ENCODE peak calls at places on chromosomes 11 and 22, in four cellular contexts. One of them, this sample, is unnamed.

GRCh38 chr11:6505577-6506240 is 8.6 kb downstream of the DNHD1 start:
- DNase-seq in neural progenitor cell: peak
- DNase-seq in hepatocyte: peak
- DNase-seq in PC-3: peak
- DNase-seq in this sample: peak

GRCh38 chr11:123381817-123382554 is 48.1 kb upstream of the GRAMD1B start:
- DNase-seq in neural progenitor cell: no peak
- DNase-seq in hepatocyte: no peak
- DNase-seq in PC-3: no peak
- DNase-seq in this sample: no peak

GRCh38 chr11:6531267-6531752 is 34.2 kb downstream of the DNHD1 start:
- DNase-seq in neural progenitor cell: peak
- DNase-seq in hepatocyte: peak
- DNase-seq in PC-3: peak
- DNase-seq in this sample: peak

GRCh38 chr22:49021097-49021925 is 806.4 kb downstream of the BRD1 start:
- DNase-seq in neural progenitor cell: no peak
- DNase-seq in hepatocyte: no peak
- DNase-seq in PC-3: no peak
- DNase-seq in this sample: no peak

GRCh38 chr22:45529966-45530575 is 27.4 kb downstream of the FBLN1 start:
- DNase-seq in neural progenitor cell: no peak
- DNase-seq in hepatocyte: peak
- DNase-seq in PC-3: no peak
- DNase-seq in this sample: no peak

GRCh38 chr11:64874308-64874707 is 4.1 kb downstream of the EHD1 start:
- DNase-seq in neural progenitor cell: no peak
- DNase-seq in hepatocyte: no peak
- DNase-seq in PC-3: no peak
- DNase-seq in this sample: peak

GRCh38 chr11:10604340-10604748 is 35.9 kb upstream of the LYVE1 start:
- DNase-seq in neural progenitor cell: no peak
- DNase-seq in hepatocyte: peak
- DNase-seq in PC-3: no peak
- DNase-seq in this sample: no peak

GRCh38 chr11:83257638-83258229 is 28.4 kb downstream of the CCDC90B start:
- DNase-seq in neural progenitor cell: no peak
- DNase-seq in hepatocyte: peak
- DNase-seq in PC-3: peak
- DNase-seq in this sample: no peak

GRCh38 chr11:33934450-33934849 is 42.6 kb upstream of the LMO2 start:
- DNase-seq in neural progenitor cell: no peak
- DNase-seq in hepatocyte: no peak
- DNase-seq in PC-3: no peak
- DNase-seq in this sample: no peak

GRCh38 chr22:35033635-35034296 is 32.2 kb upstream of the ISX start:
- DNase-seq in neural progenitor cell: no peak
- DNase-seq in hepatocyte: no peak
- DNase-seq in PC-3: no peak
- DNase-seq in this sample: no peak

GRCh38 chr11:2210366-2211112 is 38.9 kb upstream of the TH start:
- DNase-seq in neural progenitor cell: no peak
- DNase-seq in hepatocyte: no peak
- DNase-seq in PC-3: no peak
- DNase-seq in this sample: no peak

GRCh38 chr22:50537765-50538164 is 7.9 kb upstream of the KLHDC7B start:
- DNase-seq in neural progenitor cell: no peak
- DNase-seq in hepatocyte: no peak
- DNase-seq in PC-3: no peak
- DNase-seq in this sample: no peak

DNA sequence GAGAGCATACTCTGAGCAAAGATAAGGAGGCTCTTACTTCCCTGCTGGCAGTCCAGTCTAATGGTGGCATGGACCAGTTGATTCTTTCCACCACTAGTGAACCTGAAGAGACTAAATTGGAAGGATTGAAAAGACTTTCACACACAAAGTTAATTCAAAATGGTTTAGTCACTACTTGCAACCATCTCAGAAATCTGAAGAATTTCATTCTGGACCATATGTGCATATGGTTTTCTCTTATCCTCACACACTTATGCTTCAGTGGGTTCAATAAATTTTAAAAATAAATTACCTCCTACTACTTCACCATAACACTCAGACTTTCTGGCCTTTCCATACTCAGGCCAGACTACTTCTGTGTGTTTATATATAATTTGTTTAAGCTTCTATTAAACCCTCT is 44.7 kb downstream of the CADM1 start:
- DNase-seq in neural progenitor cell: no peak
- DNase-seq in hepatocyte: no peak
- DNase-seq in PC-3: no peak
- DNase-seq in this sample: no peak
- TF ChIP-seq EZH2phosphoT487 in neural progenitor cell: no peak
- TF ChIP-seq EZH2phosphoT487 in hepatocyte: no peak
- TF ChIP-seq EZH2phosphoT487 in PC-3: no peak
- TF ChIP-seq EZH2phosphoT487 in this sample: no peak

GRCh38 chr11:122145715-122146274 is 29.8 kb upstream of the BLID start:
- DNase-seq in neural progenitor cell: no peak
- DNase-seq in hepatocyte: no peak
- DNase-seq in PC-3: no peak
- DNase-seq in this sample: no peak
- TF ChIP-seq EZH2phosphoT487 in neural progenitor cell: no peak
- TF ChIP-seq EZH2phosphoT487 in hepatocyte: no peak
- TF ChIP-seq EZH2phosphoT487 in PC-3: no peak
- TF ChIP-seq EZH2phosphoT487 in this sample: no peak

GRCh38 chr11:114147389-114148382 is 88.2 kb downstream of the ZBTB16 start:
- DNase-seq in neural progenitor cell: peak
- DNase-seq in hepatocyte: no peak
- DNase-seq in PC-3: no peak
- DNase-seq in this sample: no peak
- TF ChIP-seq EZH2phosphoT487 in neural progenitor cell: no peak
- TF ChIP-seq EZH2phosphoT487 in hepatocyte: no peak
- TF ChIP-seq EZH2phosphoT487 in PC-3: no peak
- TF ChIP-seq EZH2phosphoT487 in this sample: no peak

GRCh38 chr22:29311468-29312217 is 3.9 kb downstream of the RASL10A start:
- DNase-seq in neural progenitor cell: no peak
- DNase-seq in hepatocyte: no peak
- DNase-seq in PC-3: no peak
- DNase-seq in this sample: no peak
- TF ChIP-seq EZH2phosphoT487 in neural progenitor cell: no peak
- TF ChIP-seq EZH2phosphoT487 in hepatocyte: no peak
- TF ChIP-seq EZH2phosphoT487 in PC-3: no peak
- TF ChIP-seq EZH2phosphoT487 in this sample: no peak

GRCh38 chr11:84291996-84292395 is 1005.8 kb upstream of the CCDC90B start:
- DNase-seq in neural progenitor cell: no peak
- DNase-seq in hepatocyte: no peak
- DNase-seq in PC-3: no peak
- DNase-seq in this sample: no peak

GRCh38 chr11:84290647-84291046 is 1004.5 kb upstream of the CCDC90B start:
- DNase-seq in neural progenitor cell: no peak
- DNase-seq in hepatocyte: no peak
- DNase-seq in PC-3: no peak
- DNase-seq in this sample: no peak

GRCh38 chr11:84292955-84293354 is 1006.8 kb upstream of the CCDC90B start:
- DNase-seq in neural progenitor cell: no peak
- DNase-seq in hepatocyte: no peak
- DNase-seq in PC-3: no peak
- DNase-seq in this sample: no peak

GRCh38 chr11:84289381-84289906 is 1003.3 kb upstream of the CCDC90B start:
- DNase-seq in neural progenitor cell: no peak
- DNase-seq in hepatocyte: peak
- DNase-seq in PC-3: peak
- DNase-seq in this sample: no peak
- TF ChIP-seq EZH2phosphoT487 in neural progenitor cell: no peak
- TF ChIP-seq EZH2phosphoT487 in hepatocyte: no peak
- TF ChIP-seq EZH2phosphoT487 in PC-3: no peak
- TF ChIP-seq EZH2phosphoT487 in this sample: no peak

GRCh38 chr22:41334215-41334614 is 32.9 kb downstream of the ZC3H7B start:
- DNase-seq in neural progenitor cell: no peak
- DNase-seq in hepatocyte: no peak
- DNase-seq in PC-3: no peak
- DNase-seq in this sample: no peak
- TF ChIP-seq EZH2phosphoT487 in neural progenitor cell: no peak
- TF ChIP-seq EZH2phosphoT487 in hepatocyte: no peak
- TF ChIP-seq EZH2phosphoT487 in PC-3: no peak
- TF ChIP-seq EZH2phosphoT487 in this sample: no peak

GRCh38 chr11:119629085-119629484 is 99.9 kb downstream of the NECTIN1 start:
- DNase-seq in neural progenitor cell: no peak
- DNase-seq in hepatocyte: no peak
- DNase-seq in PC-3: no peak
- DNase-seq in this sample: no peak
- TF ChIP-seq EZH2phosphoT487 in neural progenitor cell: no peak
- TF ChIP-seq EZH2phosphoT487 in hepatocyte: no peak
- TF ChIP-seq EZH2phosphoT487 in PC-3: no peak
- TF ChIP-seq EZH2phosphoT487 in this sample: no peak

GRCh38 chr22:18032455-18033101 is 8.2 kb upstream of the MICAL3 start:
- DNase-seq in neural progenitor cell: peak
- DNase-seq in hepatocyte: no peak
- DNase-seq in PC-3: peak
- DNase-seq in this sample: no peak
- TF ChIP-seq EZH2phosphoT487 in neural progenitor cell: no peak
- TF ChIP-seq EZH2phosphoT487 in hepatocyte: no peak
- TF ChIP-seq EZH2phosphoT487 in PC-3: no peak
- TF ChIP-seq EZH2phosphoT487 in this sample: no peak

GRCh38 chr11:117519590-117519989 is 191.9 kb downstream of the CEP164 start:
- DNase-seq in neural progenitor cell: no peak
- DNase-seq in hepatocyte: peak
- DNase-seq in PC-3: no peak
- DNase-seq in this sample: no peak
- TF ChIP-seq EZH2phosphoT487 in neural progenitor cell: no peak
- TF ChIP-seq EZH2phosphoT487 in hepatocyte: no peak
- TF ChIP-seq EZH2phosphoT487 in PC-3: no peak
- TF ChIP-seq EZH2phosphoT487 in this sample: no peak

DNA sequence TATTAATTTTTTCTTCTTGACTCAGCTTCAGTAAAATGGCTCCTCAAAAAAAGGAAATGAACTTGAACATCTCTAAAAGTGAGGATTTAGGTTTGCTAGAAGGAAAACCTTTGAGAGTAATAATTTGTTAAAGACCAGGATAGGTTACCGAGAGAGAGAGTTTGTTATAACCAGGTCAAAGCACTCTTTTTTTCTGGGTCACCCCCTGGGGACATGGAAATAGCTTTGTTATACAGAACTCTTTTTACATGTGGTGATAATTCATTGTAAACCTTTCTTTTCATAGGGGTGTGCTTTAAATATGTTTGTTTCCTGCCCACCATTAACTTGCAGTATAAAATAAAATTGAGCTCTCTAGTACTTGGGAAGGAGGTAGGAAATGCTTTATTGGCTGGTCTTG is 47.7 kb downstream of the DNAJC24 start:
- DNase-seq in neural progenitor cell: peak
- DNase-seq in hepatocyte: no peak
- DNase-seq in PC-3: no peak
- DNase-seq in this sample: no peak
- TF ChIP-seq EZH2phosphoT487 in neural progenitor cell: no peak
- TF ChIP-seq EZH2phosphoT487 in hepatocyte: no peak
- TF ChIP-seq EZH2phosphoT487 in PC-3: no peak
- TF ChIP-seq EZH2phosphoT487 in this sample: no peak